ENCODE peak calls at places on chromosomes 4 and X, in eight cellular contexts. One of them, this sample, is unnamed.

GRCh38 chr4:55865228-55865806 is 11.9 kb downstream of the EXOC1 start:
- DNase-seq in A549: no peak
- DNase-seq in HCT116: no peak
- DNase-seq in K562: no peak
- DNase-seq in uterus: no peak
- DNase-seq in heart left ventricle: no peak
- DNase-seq in GM12892: no peak
- DNase-seq in IMR-90: peak
- DNase-seq in this sample: no peak

GRCh38 chr4:13344216-13344615 is 139.9 kb downstream of the RAB28 start:
- DNase-seq in heart left ventricle: no peak
- DNase-seq in GM12892: no peak
- DNase-seq in K562: no peak
- DNase-seq in HCT116: no peak
- DNase-seq in IMR-90: no peak
- DNase-seq in A549: peak
- DNase-seq in uterus: no peak
- DNase-seq in this sample: no peak

GRCh38 chr4:14100349-14100748 is 472.8 kb upstream of the BOD1L1 start:
- DNase-seq in uterus: no peak
- DNase-seq in IMR-90: no peak
- DNase-seq in heart left ventricle: no peak
- DNase-seq in A549: no peak
- DNase-seq in HCT116: no peak
- DNase-seq in GM12892: no peak
- DNase-seq in K562: no peak
- DNase-seq in this sample: no peak

GRCh38 chr4:76744253-76744921 is 153.6 kb downstream of the SOWAHB start:
- DNase-seq in GM12892: no peak
- DNase-seq in K562: no peak
- DNase-seq in uterus: no peak
- DNase-seq in heart left ventricle: no peak
- DNase-seq in IMR-90: peak
- DNase-seq in A549: no peak
- DNase-seq in HCT116: no peak
- DNase-seq in this sample: no peak

GRCh38 chr4:141501931-141502330 is 134.5 kb upstream of the IL15 start:
- DNase-seq in uterus: no peak
- DNase-seq in HCT116: no peak
- DNase-seq in K562: no peak
- DNase-seq in GM12892: no peak
- DNase-seq in A549: no peak
- DNase-seq in IMR-90: peak
- DNase-seq in heart left ventricle: no peak
- DNase-seq in this sample: no peak

GRCh38 chr4:1588306-1588705 is 95.8 kb downstream of the FAM53A start:
- DNase-seq in uterus: no peak
- DNase-seq in HCT116: no peak
- DNase-seq in GM12892: no peak
- DNase-seq in K562: no peak
- DNase-seq in IMR-90: no peak
- DNase-seq in A549: no peak
- DNase-seq in heart left ventricle: no peak
- DNase-seq in this sample: no peak

GRCh38 chr4:64756016-64756415 is 346.8 kb upstream of the TECRL start:
- DNase-seq in GM12892: no peak
- DNase-seq in IMR-90: no peak
- DNase-seq in HCT116: no peak
- DNase-seq in uterus: no peak
- DNase-seq in K562: no peak
- DNase-seq in heart left ventricle: no peak
- DNase-seq in A549: no peak
- DNase-seq in this sample: no peak

GRCh38 chrX:22063284-22063683 is 31.2 kb downstream of the PHEX start:
- DNase-seq in A549: no peak
- DNase-seq in HCT116: no peak
- DNase-seq in heart left ventricle: no peak
- DNase-seq in K562: no peak
- DNase-seq in IMR-90: no peak
- DNase-seq in uterus: no peak
- DNase-seq in GM12892: peak
- DNase-seq in this sample: no peak

GRCh38 chr4:26859762-26860156 is 882 bp upstream of the STIM2 start:
- DNase-seq in A549: no peak
- DNase-seq in HCT116: no peak
- DNase-seq in uterus: no peak
- DNase-seq in heart left ventricle: no peak
- DNase-seq in K562: no peak
- DNase-seq in IMR-90: no peak
- DNase-seq in GM12892: no peak
- DNase-seq in this sample: no peak

GRCh38 chr4:26856906-26857277 is 3.7 kb upstream of the STIM2 start:
- DNase-seq in GM12892: no peak
- DNase-seq in heart left ventricle: no peak
- DNase-seq in A549: no peak
- DNase-seq in HCT116: no peak
- DNase-seq in IMR-90: no peak
- DNase-seq in K562: no peak
- DNase-seq in uterus: no peak
- DNase-seq in this sample: no peak

GRCh38 chr4:26858947-26859401 is 1.7 kb upstream of the STIM2 start:
- DNase-seq in K562: no peak
- DNase-seq in A549: no peak
- DNase-seq in HCT116: no peak
- DNase-seq in uterus: no peak
- DNase-seq in heart left ventricle: no peak
- DNase-seq in IMR-90: peak
- DNase-seq in GM12892: no peak
- DNase-seq in this sample: no peak

GRCh38 chr4:26858035-26858918 is 2.4 kb upstream of the STIM2 start:
- DNase-seq in uterus: no peak
- DNase-seq in GM12892: no peak
- DNase-seq in K562: no peak
- DNase-seq in heart left ventricle: no peak
- DNase-seq in IMR-90: no peak
- DNase-seq in HCT116: no peak
- DNase-seq in A549: no peak
- DNase-seq in this sample: no peak

DNA sequence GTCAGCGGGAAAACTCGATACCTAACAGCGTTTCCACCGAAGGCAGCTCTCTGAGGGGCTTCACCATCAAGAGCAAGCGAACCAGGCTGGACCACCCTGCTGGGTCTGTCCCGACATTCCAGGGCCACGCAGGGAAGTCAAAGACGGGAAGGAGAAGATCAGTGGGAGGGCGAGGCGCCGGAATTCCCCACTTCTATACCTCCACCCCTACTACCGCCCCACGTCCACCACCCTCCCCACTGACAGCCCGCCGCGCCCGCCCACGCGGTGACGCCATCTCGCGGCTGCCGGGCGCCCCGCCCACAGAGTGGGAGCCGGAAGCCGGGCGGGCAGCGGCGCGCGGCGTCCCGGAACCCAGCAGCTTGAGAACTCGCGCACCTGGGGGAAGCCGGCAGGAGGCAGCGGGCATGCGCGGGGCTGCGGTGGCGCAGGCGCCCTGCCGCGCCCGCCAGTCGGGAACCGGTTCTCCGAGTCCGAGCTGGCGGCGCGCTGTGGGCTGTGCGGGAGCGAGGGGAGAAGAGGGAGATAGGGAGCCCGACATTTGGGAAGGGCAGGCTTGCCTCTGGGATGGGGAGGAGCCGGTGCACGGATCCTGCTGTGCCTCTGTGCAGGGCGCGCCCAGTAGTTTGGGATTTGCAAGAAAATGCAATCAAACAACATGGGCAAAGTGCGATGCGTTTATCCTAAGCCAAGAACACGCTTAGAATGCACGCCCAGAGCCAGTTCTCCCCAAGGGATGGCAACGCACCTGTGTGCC is 3.2 kb upstream of the STIM2 start:
- DNase-seq in heart left ventricle: peak
- DNase-seq in K562: peak
- DNase-seq in GM12892: peak
- DNase-seq in IMR-90: peak
- DNase-seq in A549: peak
- DNase-seq in HCT116: peak
- DNase-seq in uterus: peak
- DNase-seq in this sample: peak
- TF ChIP-seq POLR2A in heart left ventricle: no peak
- TF ChIP-seq POLR2A in K562: peak
- TF ChIP-seq POLR2A in GM12892: peak
- TF ChIP-seq POLR2A in IMR-90: no peak
- TF ChIP-seq POLR2A in A549: peak
- TF ChIP-seq POLR2A in HCT116: peak
- TF ChIP-seq POLR2A in uterus: peak
- TF ChIP-seq POLR2A in this sample: peak

GRCh38 chrX:100408643-100409315 is 1.3 kb downstream of the PCDH19 start:
- DNase-seq in IMR-90: no peak
- DNase-seq in uterus: no peak
- DNase-seq in A549: no peak
- DNase-seq in HCT116: no peak
- DNase-seq in K562: no peak
- DNase-seq in heart left ventricle: no peak
- DNase-seq in GM12892: no peak
- DNase-seq in this sample: no peak

GRCh38 chrX:100411802-100412333 is 1.8 kb upstream of the PCDH19 start:
- DNase-seq in GM12892: no peak
- DNase-seq in uterus: no peak
- DNase-seq in A549: no peak
- DNase-seq in heart left ventricle: no peak
- DNase-seq in IMR-90: no peak
- DNase-seq in HCT116: no peak
- DNase-seq in K562: no peak
- DNase-seq in this sample: no peak

GRCh38 chrX:100410901-100411801 is 1.1 kb upstream of the PCDH19 start:
- DNase-seq in GM12892: no peak
- DNase-seq in A549: no peak
- DNase-seq in IMR-90: no peak
- DNase-seq in uterus: no peak
- DNase-seq in K562: no peak
- DNase-seq in HCT116: no peak
- DNase-seq in heart left ventricle: no peak
- DNase-seq in this sample: no peak

GRCh38 chrX:100409316-100410082 is 574 bp downstream of the PCDH19 start:
- DNase-seq in heart left ventricle: no peak
- DNase-seq in A549: no peak
- DNase-seq in GM12892: no peak
- DNase-seq in K562: no peak
- DNase-seq in uterus: no peak
- DNase-seq in IMR-90: no peak
- DNase-seq in HCT116: no peak
- DNase-seq in this sample: no peak

GRCh38 chrX:100410083-100410590 is at the start of gene PCDH19:
- DNase-seq in K562: no peak
- DNase-seq in A549: peak
- DNase-seq in IMR-90: peak
- DNase-seq in HCT116: no peak
- DNase-seq in GM12892: peak
- DNase-seq in heart left ventricle: peak
- DNase-seq in uterus: peak
- DNase-seq in this sample: no peak
- TF ChIP-seq POLR2A in K562: no peak
- TF ChIP-seq POLR2A in A549: no peak
- TF ChIP-seq POLR2A in IMR-90: no peak
- TF ChIP-seq POLR2A in HCT116: no peak
- TF ChIP-seq POLR2A in GM12892: no peak
- TF ChIP-seq POLR2A in heart left ventricle: no peak
- TF ChIP-seq POLR2A in uterus: peak
- TF ChIP-seq POLR2A in this sample: peak

DNA sequence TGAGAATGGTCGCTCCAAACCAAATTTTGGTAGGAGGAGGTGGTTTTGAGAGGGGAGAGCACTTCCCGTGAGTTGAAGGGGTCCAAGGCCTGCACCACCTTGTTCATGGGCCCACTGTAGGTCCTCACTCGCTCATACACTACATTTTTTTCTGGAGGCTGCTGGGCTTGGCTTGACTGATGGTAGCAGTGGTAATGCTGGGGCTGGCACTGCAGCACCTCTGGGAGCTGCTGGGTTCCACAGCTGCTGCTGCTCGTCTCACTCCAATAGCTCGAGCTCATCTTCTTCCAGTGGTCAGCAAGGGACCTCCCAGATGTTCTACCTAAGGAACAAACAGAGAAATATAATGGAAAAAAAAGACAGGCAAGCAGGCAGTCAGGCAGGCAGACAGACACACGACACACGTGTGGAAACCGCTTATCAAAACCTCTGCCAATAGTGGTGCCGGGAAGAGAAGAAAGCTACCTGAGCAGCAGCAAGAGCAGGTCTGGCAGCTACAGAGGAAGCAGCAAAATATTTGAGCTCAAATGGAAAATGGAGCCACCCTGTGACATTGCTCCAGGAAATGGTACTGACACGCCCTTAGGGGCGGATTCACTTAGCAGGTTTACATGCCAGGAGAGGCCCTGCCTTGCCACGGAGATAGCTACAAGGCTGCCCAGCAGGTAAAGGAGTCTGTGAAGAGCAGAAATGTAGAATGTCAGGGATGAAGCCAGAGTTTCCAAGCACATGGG is at the start of gene POF1B:
- DNase-seq in IMR-90: no peak
- DNase-seq in A549: peak
- DNase-seq in heart left ventricle: peak
- DNase-seq in HCT116: no peak
- DNase-seq in uterus: no peak
- DNase-seq in GM12892: no peak
- DNase-seq in K562: no peak
- DNase-seq in this sample: no peak
- TF ChIP-seq POLR2A in IMR-90: no peak
- TF ChIP-seq POLR2A in A549: peak
- TF ChIP-seq POLR2A in heart left ventricle: no peak
- TF ChIP-seq POLR2A in HCT116: no peak
- TF ChIP-seq POLR2A in uterus: no peak
- TF ChIP-seq POLR2A in GM12892: no peak
- TF ChIP-seq POLR2A in K562: no peak
- TF ChIP-seq POLR2A in this sample: no peak

GRCh38 chr4:82901129-82901718 is 689 bp downstream of the THAP9 start:
- DNase-seq in A549: no peak
- DNase-seq in uterus: no peak
- DNase-seq in IMR-90: no peak
- DNase-seq in K562: no peak
- DNase-seq in heart left ventricle: no peak
- DNase-seq in HCT116: no peak
- DNase-seq in GM12892: no peak
- DNase-seq in this sample: no peak
- TF ChIP-seq POLR2A in A549: no peak
- TF ChIP-seq POLR2A in uterus: no peak
- TF ChIP-seq POLR2A in IMR-90: peak
- TF ChIP-seq POLR2A in K562: peak
- TF ChIP-seq POLR2A in heart left ventricle: no peak
- TF ChIP-seq POLR2A in HCT116: peak
- TF ChIP-seq POLR2A in GM12892: no peak
- TF ChIP-seq POLR2A in this sample: peak

This sample was measured in H54.